ENCODE peak calls at places on chromosomes 7 and 10, in seven cellular contexts. P is K562, J is GM12878, R is HCT116, U is SK-N-SH, M is HepG2, L is H1. H is an unnamed sample.

GRCh38 chr10:110481948-110482347 is 15.8 kb upstream of the DUSP5 start:
- DNase-seq in U (no peak), R (no peak), J (no peak), M (peak), P (no peak), L (no peak), H (no peak)

GRCh38 chr10:110762109-110762848 is 109.4 kb upstream of the PDCD4 start:
- DNase-seq in J (no peak), U (no peak), M (no peak), L (no peak), R (no peak), P (no peak), H (no peak)

GRCh38 chr7:80499350-80499955 is 12.4 kb downstream of the GNAT3 start:
- DNase-seq in P (no peak), R (peak), U (no peak), J (no peak), M (peak), L (no peak), H (peak)

GRCh38 chr10:110485541-110485940 is 12.2 kb upstream of the DUSP5 start:
- DNase-seq in R (no peak), P (no peak), U (no peak), J (no peak), M (no peak), L (no peak), H (no peak)

GRCh38 chr7:13538669-13539068 is 450.8 kb downstream of the ETV1 start:
- DNase-seq in J (no peak), M (no peak), U (no peak), L (no peak), P (no peak), R (no peak), H (no peak)

GRCh38 chr7:69204936-69205335 is 393.3 kb upstream of the AUTS2 start:
- DNase-seq in R (no peak), U (no peak), P (no peak), M (no peak), J (no peak), L (no peak), H (no peak)

GRCh38 chr7:107661081-107661864 is 645 bp downstream of the SLC26A4 start:
- DNase-seq in L (peak), R (no peak), U (peak), J (no peak), M (peak), P (no peak), H (peak)

GRCh38 chr10:85919358-85920022 is 447.1 kb downstream of the GRID1 start:
- DNase-seq in U (no peak), P (no peak), J (no peak), M (no peak), L (no peak), R (no peak), H (no peak)

GRCh38 chr10:86941991-86942421 is 15.4 kb downstream of the MMRN2 start:
- DNase-seq in J (no peak), R (no peak), M (no peak), U (no peak), P (no peak), L (no peak), H (no peak)

GRCh38 chr7:13751771-13752170 is 237.7 kb downstream of the ETV1 start:
- DNase-seq in J (no peak), R (no peak), P (no peak), L (no peak), M (no peak), U (no peak), H (no peak)

GRCh38 chr10:31754803-31755624 is 173.6 kb downstream of the ARHGAP12 start:
- DNase-seq in P (no peak), R (no peak), M (peak), U (no peak), J (no peak), L (peak), H (no peak)

GRCh38 chr7:69564454-69565417 is 33.5 kb upstream of the AUTS2 start:
- DNase-seq in M (peak), L (no peak), P (no peak), J (peak), R (no peak), U (peak), H (no peak)

GRCh38 chr10:132707776-132708171 is 78.2 kb downstream of the NKX6-2 start:
- DNase-seq in L (no peak), R (no peak), U (no peak), M (no peak), J (no peak), P (no peak), H (no peak)

GRCh38 chr10:6014241-6014761 is 37.0 kb upstream of the IL15RA start:
- DNase-seq in M (peak), U (peak), L (peak), R (peak), J (peak), P (peak), H (peak)

GRCh38 chr7:31948041-31948440 is 122.2 kb downstream of the PDE1C start:
- DNase-seq in L (no peak), R (no peak), J (no peak), U (no peak), P (no peak), M (peak), H (no peak)

GRCh38 chr10:101611506-101611905 is 23.4 kb downstream of the DPCD start:
- DNase-seq in R (no peak), J (no peak), M (no peak), P (no peak), L (no peak), U (no peak), H (no peak)

GRCh38 chr10:77807706-77808105 is 118.8 kb downstream of the DLG5 start:
- DNase-seq in U (no peak), P (no peak), J (no peak), R (no peak), M (no peak), L (no peak), H (no peak)

GRCh38 chr7:86814980-86815379 is 171.3 kb downstream of the GRM3 start:
- DNase-seq in U (peak), R (peak), M (peak), L (no peak), P (peak), J (no peak), H (peak)

GRCh38 chr7:113100091-113100723 is 13.6 kb upstream of the GPR85 start:
- DNase-seq in J (no peak), R (no peak), U (peak), P (no peak), M (no peak), L (no peak), H (no peak)

GRCh38 chr7:103573479-103574058 is 127.6 kb upstream of the SLC26A5 start:
- DNase-seq in U (peak), P (peak), J (no peak), R (peak), M (peak), L (no peak), H (peak)

GRCh38 chr7:77565917-77566316 is 28.8 kb downstream of the PTPN12 start:
- DNase-seq in P (no peak), J (no peak), U (no peak), R (no peak), M (no peak), L (no peak), H (no peak)

GRCh38 chr7:40186586-40186985 is 51.8 kb downstream of the SUGCT start:
- DNase-seq in M (peak), P (no peak), L (peak), J (no peak), U (no peak), R (no peak), H (peak)

GRCh38 chr7:50940621-50941020 is 157.9 kb upstream of the GRB10 start:
- DNase-seq in L (no peak), J (no peak), U (no peak), R (no peak), P (no peak), M (no peak), H (no peak)

GRCh38 chr10:128068398-128069285 is 57.6 kb downstream of the MKI67 start:
- DNase-seq in P (no peak), U (no peak), J (no peak), R (no peak), L (no peak), M (no peak), H (no peak)

GRCh38 chr7:103532955-103533354 is 86.9 kb upstream of the SLC26A5 start:
- DNase-seq in J (no peak), M (no peak), P (no peak), L (no peak), R (no peak), U (no peak), H (no peak)

GRCh38 chr7:92797284-92797683 is 39.1 kb downstream of the CDK6 start:
- DNase-seq in U (no peak), P (no peak), M (no peak), L (no peak), R (no peak), J (no peak), H (no peak)

GRCh38 chr7:115831371-115831770 is 199.2 kb downstream of the TFEC start:
- DNase-seq in L (no peak), J (no peak), P (no peak), M (no peak), R (no peak), U (no peak), H (no peak)

DNA sequence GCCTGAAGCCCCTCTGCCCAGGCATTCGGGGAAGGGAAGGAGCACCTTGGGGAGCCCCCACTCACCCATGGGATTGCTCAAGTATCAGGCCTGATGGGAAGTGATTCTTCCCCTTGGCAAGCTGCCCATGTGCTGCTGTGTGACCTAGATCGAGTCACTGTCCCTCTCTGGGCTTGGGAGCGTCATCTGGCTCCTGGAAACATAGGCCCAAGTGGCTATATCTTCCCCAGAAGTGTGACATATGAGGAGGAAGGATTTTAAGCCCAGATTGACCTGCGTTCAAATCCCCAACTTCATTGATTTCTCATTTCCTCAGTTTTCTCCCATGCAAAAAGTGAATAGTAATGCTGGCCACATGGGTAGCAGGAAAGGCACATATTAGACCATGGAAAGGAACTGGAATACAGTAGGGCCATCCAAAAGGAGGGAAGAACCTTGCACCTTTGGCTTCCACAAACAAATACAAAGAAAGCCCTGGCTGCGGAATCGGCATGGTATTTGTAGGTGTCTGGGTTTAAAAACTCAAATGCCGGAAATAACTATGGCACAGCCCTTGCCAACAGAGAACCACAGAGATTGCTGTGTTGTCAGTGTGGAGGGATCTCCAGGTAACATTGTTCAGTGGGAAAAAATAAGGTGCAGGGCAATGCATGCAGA is 169.5 kb upstream of the ZMIZ1 start:
- DNase-seq in U (no peak), J (no peak), R (no peak), P (no peak), L (no peak), M (no peak), H (no peak)
- TF ChIP-seq JUND in U (no peak), J (no peak), R (no peak), P (no peak), L (no peak), M (no peak), H (no peak)

GRCh38 chr10:80588506-80589020 is 50.9 kb downstream of the SH2D4B start:
- DNase-seq in M (no peak), P (no peak), J (no peak), L (no peak), U (no peak), R (no peak), H (no peak)
- TF ChIP-seq JUND in M (no peak), P (no peak), J (no peak), L (no peak), U (no peak), R (no peak), H (no peak)

DNA sequence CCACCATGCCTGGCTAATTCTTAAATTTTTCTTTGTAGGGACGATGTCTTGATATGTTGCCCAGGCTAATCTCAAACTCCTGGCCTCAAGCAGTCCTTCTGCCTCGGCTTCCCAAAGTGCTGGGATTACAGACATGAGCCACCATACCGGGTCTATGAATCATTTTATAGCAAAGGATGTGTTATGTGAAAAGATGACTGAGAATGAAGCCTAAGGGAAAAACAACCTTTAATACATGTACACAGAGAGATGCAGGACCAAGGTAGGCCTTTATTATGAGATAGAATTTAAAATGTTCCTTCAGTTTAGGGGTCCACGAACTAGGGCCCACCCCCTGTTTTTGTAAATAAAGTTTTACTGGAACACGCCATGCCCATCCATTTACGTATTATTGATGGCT is 41.0 kb downstream of the UBE2H start:
- DNase-seq in M (no peak), P (no peak), U (no peak), L (peak), J (no peak), R (no peak), H (no peak)
- TF ChIP-seq JUND in M (no peak), P (no peak), U (no peak), L (no peak), J (no peak), R (no peak), H (no peak)

GRCh38 chr10:73648252-73648651 is 7.0 kb upstream of the MYOZ1 start:
- DNase-seq in J (no peak), L (no peak), P (no peak), U (peak), M (no peak), R (no peak), H (no peak)

GRCh38 chr10:73649876-73650536 is 5.8 kb downstream of the SYNPO2L start:
- DNase-seq in M (no peak), U (no peak), L (no peak), P (no peak), J (no peak), R (no peak), H (no peak)

GRCh38 chr10:73648975-73649829 is 6.6 kb downstream of the SYNPO2L start:
- DNase-seq in P (peak), L (no peak), U (no peak), R (no peak), M (peak), J (no peak), H (no peak)

GRCh38 chr10:73653195-73653594 is 2.6 kb downstream of the SYNPO2L start:
- DNase-seq in M (no peak), U (no peak), L (no peak), J (no peak), P (no peak), R (no peak), H (no peak)

DNA sequence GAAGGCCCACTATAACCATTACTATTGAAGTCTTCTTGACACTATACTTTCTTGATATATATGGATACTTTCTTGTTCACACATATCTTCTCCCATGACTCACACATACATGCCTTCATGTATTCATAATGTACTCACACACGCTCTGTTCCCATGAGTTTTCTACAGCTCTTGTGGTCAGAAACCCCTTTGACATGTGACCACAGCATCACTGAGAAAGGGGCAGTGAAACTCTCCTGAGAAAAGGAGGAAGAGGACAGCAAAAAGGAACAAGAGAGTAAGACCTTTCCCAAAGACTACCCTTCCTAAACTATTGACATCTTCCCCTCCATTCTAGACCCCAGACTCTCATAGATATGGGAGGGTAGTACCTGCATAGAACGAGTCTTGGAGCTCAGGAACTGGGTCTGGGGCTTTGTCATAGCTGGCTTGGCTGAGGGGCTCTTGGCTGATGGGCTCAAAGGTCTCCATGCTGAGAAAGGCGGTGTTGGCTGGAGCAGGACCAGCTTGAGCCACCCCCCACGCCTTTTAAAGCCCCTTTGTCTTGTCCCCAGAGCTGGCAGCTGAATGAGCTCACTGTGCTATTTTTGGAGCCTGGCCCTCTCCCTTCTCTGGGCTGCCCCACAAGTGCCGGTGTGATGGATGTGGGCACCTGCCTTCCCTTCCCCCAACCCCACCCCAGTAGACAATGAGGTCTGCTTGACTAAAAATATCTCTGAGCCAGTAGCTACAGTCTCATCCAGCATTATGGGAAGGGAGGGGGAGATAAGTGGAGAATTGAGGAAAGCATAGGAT is 5.1 kb downstream of the SYNPO2L start:
- DNase-seq in J (peak), M (no peak), U (no peak), P (no peak), R (no peak), L (no peak), H (no peak)
- TF ChIP-seq JUND in J (no peak), M (no peak), U (no peak), P (peak), R (no peak), L (no peak), H (no peak)

GRCh38 chr10:82953909-82954308 is 1078.9 kb downstream of the NRG3 start:
- DNase-seq in L (no peak), U (no peak), M (no peak), J (no peak), R (no peak), P (no peak), H (no peak)
- TF ChIP-seq JUND in L (no peak), U (no peak), M (no peak), J (no peak), R (no peak), P (no peak), H (no peak)

DNA sequence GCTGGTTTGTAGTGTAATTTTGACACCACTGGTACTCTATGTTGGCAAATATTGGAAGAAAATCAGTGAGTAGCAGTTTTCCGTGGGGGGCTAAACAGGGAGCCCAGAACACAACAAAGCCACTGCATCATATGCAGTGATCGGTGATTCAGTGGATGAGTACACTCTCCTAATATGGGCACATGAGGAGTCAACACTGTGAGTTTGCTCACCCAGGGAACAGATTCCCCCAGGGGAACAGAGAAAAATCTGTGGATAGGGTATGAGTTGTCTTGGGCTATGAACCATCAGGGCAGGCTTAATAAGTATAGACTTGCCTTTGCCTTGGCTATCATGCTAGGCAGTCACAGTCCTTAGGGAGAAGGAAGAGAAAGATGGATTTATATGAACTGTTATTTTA is 227.7 kb upstream of the SEMA3E start:
- DNase-seq in U (no peak), L (no peak), P (no peak), M (no peak), J (no peak), R (no peak), H (peak)
- TF ChIP-seq JUND in U (no peak), L (no peak), P (no peak), M (no peak), J (no peak), R (no peak), H (no peak)

GRCh38 chr10:92839191-92840085 is 8.9 kb upstream of the EXOC6 start:
- DNase-seq in L (peak), J (no peak), R (no peak), M (peak), U (peak), P (peak), H (peak)
- TF ChIP-seq JUND in L (no peak), J (no peak), R (no peak), M (no peak), U (no peak), P (no peak), H (no peak)

GRCh38 chr7:133134810-133135209 is 52.9 kb upstream of the CHCHD3 start:
- DNase-seq in M (no peak), J (no peak), P (no peak), R (no peak), U (no peak), L (no peak), H (no peak)

GRCh38 chr7:133140994-133141595 is 59.2 kb upstream of the CHCHD3 start:
- DNase-seq in M (no peak), L (no peak), J (no peak), U (peak), P (no peak), R (no peak), H (no peak)

GRCh38 chr7:133135451-133135850 is 53.6 kb upstream of the CHCHD3 start:
- DNase-seq in R (no peak), J (no peak), U (no peak), M (no peak), P (no peak), L (no peak), H (no peak)

DNA sequence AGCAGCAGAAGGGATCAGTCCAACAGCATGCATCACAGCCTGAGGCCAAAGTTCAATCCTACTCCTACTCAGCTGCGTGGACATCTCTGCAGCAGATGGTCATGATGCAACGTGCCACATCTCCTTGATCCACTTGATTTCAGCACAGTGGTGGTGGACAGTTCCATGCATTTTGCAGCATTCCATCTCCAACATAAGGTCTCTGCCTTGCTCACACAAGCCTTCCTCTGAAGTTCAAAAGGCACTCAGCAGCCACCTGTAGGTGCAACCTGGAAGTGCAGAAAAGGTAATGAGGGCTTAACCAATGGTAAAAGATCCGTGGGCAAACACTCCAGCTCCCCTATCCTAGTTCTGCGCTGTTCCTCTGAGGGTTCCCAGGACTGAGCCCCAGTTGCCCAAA is 57.5 kb upstream of the CHCHD3 start:
- DNase-seq in U (no peak), J (no peak), L (peak), R (peak), M (peak), P (peak), H (peak)
- TF ChIP-seq JUND in U (no peak), J (no peak), L (peak), R (no peak), M (no peak), P (no peak), H (no peak)

GRCh38 chr10:61189912-61190311 is 245.9 kb upstream of the RHOBTB1 start:
- DNase-seq in R (no peak), M (no peak), P (no peak), L (no peak), J (no peak), U (no peak), H (no peak)

GRCh38 chr10:61192042-61192441 is 248.1 kb upstream of the RHOBTB1 start:
- DNase-seq in L (no peak), M (no peak), J (no peak), U (no peak), R (no peak), P (no peak), H (no peak)

GRCh38 chr10:61197022-61197421 is 253.0 kb upstream of the RHOBTB1 start:
- DNase-seq in L (no peak), R (no peak), J (no peak), P (no peak), U (no peak), M (no peak), H (peak)

GRCh38 chr10:61195219-61195618 is 251.2 kb upstream of the RHOBTB1 start:
- DNase-seq in M (no peak), U (no peak), J (no peak), R (no peak), P (no peak), L (no peak), H (no peak)
- TF ChIP-seq JUND in M (no peak), U (no peak), J (no peak), R (no peak), P (no peak), L (no peak), H (no peak)